ENCODE peak calls at places on chromosome 4, in seven cellular contexts. Y, U, K, L, C, B and S are unnamed samples.

GRCh38 chr4:14926368-14926767 is 75.9 kb upstream of the CPEB2 start:
- DNase-seq in U (no peak), L (no peak), Y (no peak), C (no peak), K (no peak), B (no peak), S (no peak)

GRCh38 chr4:54539500-54540029 is 118.2 kb upstream of the KIT start:
- DNase-seq in Y (no peak), B (peak; percentile 43), K (no peak), C (no peak), U (no peak), L (peak; percentile 27), S (peak; percentile 80)

GRCh38 chr4:78565971-78566372 is 14.4 kb downstream of the ANXA3 start:
- DNase-seq in K (no peak), L (no peak), U (no peak), Y (no peak), C (no peak), B (peak; percentile 75), S (no peak)

GRCh38 chr4:103306870-103307345 is 108.8 kb upstream of the CENPE start:
- DNase-seq in L (no peak), U (no peak), K (peak; percentile 67), B (no peak), C (no peak), Y (no peak), S (no peak)

GRCh38 chr4:689498-690122 is 659 bp upstream of the SLC49A3 start:
- DNase-seq in U (no peak), Y (no peak), B (no peak), C (peak; percentile 31), L (no peak), K (no peak), S (no peak)

GRCh38 chr4:3197366-3198105 is 51.4 kb upstream of the MSANTD1 start:
- DNase-seq in C (no peak), K (peak; percentile 27), Y (no peak), L (no peak), B (no peak), U (no peak), S (no peak)

GRCh38 chr4:112951362-112951962 is 98.0 kb upstream of the ANK2 start:
- DNase-seq in U (no peak), B (peak; percentile 26), C (peak; percentile 4), L (no peak), Y (no peak), K (no peak), S (peak; percentile 25)

GRCh38 chr4:60648774-60649173 is 551.4 kb upstream of the ADGRL3 start:
- DNase-seq in B (no peak), C (no peak), L (no peak), U (no peak), K (no peak), Y (no peak), S (no peak)

GRCh38 chr4:7217453-7218310 is 25.3 kb downstream of the SORCS2 start:
- DNase-seq in U (no peak), C (no peak), Y (no peak), B (peak; percentile 26), K (no peak), L (no peak), S (no peak)

GRCh38 chr4:3852751-3853150 is 86.6 kb downstream of the ADRA2C start:
- DNase-seq in L (no peak), Y (no peak), C (no peak), K (no peak), B (no peak), U (no peak), S (no peak)

GRCh38 chr4:138178566-138178965 is 63.6 kb downstream of the SLC7A11 start:
- DNase-seq in Y (no peak), B (peak; percentile 26), K (no peak), L (no peak), U (no peak), C (no peak), S (no peak)